ENCODE peak calls at places on chromosomes 7 and 10, in six cellular contexts. L is nephron progenitor cell, T is progenitor cell of endocrine pancreas, U is BE2C, W is PC-3, C is cardiac muscle cell. H is an unnamed sample.

GRCh38 chr10:99292159-99292558 is 37.0 kb upstream of the CNNM1 start:
- DNase-seq in L (no peak), T (no peak), U (no peak), W (peak; percentile 47), C (peak; percentile 6), H (no peak)

GRCh38 chr7:12814107-12814506 is 126.7 kb downstream of the ARL4A start:
- DNase-seq in L (no peak), T (no peak), U (no peak), W (peak; percentile 53), C (no peak), H (no peak)

GRCh38 chr7:69735582-69735981 is 137.3 kb downstream of the AUTS2 start:
- DNase-seq in L (no peak), T (no peak), U (peak; percentile 30), W (no peak), C (no peak), H (no peak)

GRCh38 chr10:130045091-130045652 is 65.5 kb downstream of the C10orf143 start:
- DNase-seq in L (peak; percentile 23), T (no peak), U (no peak), W (peak; percentile 19), C (peak; percentile 4), H (peak; percentile 55)

GRCh38 chr10:43078986-43079273 is 2.1 kb downstream of the RET start:
- DNase-seq in L (peak; percentile 74), T (peak; percentile 51), U (peak; percentile 87), W (no peak), C (no peak), H (peak; percentile 72)

GRCh38 chr7:7157887-7158271 is 24.5 kb upstream of the C1GALT1 start:
- DNase-seq in L (no peak), T (no peak), U (no peak), W (peak; percentile 22), C (peak; percentile 50), H (no peak)

GRCh38 chr7:90495241-90495640 is 25.8 kb downstream of the PTTG1IP2 start:
- DNase-seq in L (no peak), T (no peak), U (no peak), W (no peak), C (no peak), H (no peak)

GRCh38 chr7:68613405-68613804 is 984.9 kb upstream of the AUTS2 start:
- DNase-seq in L (no peak), T (no peak), U (peak; percentile 81), W (no peak), C (peak; percentile 49), H (no peak)

GRCh38 chr7:116113310-116113709 is 82.7 kb upstream of the TFEC start:
- DNase-seq in L (no peak), T (no peak), U (no peak), W (peak; percentile 37), C (no peak), H (no peak)

GRCh38 chr7:81333004-81333403 is 414.2 kb upstream of the SEMA3C start:
- DNase-seq in L (no peak), T (no peak), U (no peak), W (peak; percentile 46), C (peak; percentile 62), H (no peak)

DNA sequence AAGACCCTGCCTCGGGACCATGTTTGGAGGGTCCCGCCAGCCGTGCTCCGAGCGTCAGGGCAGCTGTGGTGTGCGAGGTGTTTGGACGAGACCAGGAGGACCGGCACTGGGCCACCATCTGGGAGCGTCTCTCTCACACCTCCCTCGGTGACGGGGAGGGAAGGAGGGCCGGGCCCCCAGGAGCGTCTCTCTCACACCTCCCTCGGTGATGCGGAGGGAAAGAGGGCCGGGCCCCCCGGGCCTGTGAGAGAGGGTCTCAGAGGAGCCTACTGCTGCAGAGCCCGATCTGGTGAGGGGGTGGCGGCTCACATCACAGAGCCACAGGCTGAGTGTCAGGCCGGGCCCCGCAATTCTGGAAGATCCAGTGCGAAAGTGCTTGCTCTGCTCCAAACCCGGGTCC is 65.8 kb upstream of the CFAP46 start:
- DNase-seq in L (no peak), T (no peak), U (no peak), W (no peak), C (no peak), H (no peak)
- TF ChIP-seq CTCF in L (no peak), T (no peak), U (no peak), W (no peak), C (no peak), H (no peak)

DNA sequence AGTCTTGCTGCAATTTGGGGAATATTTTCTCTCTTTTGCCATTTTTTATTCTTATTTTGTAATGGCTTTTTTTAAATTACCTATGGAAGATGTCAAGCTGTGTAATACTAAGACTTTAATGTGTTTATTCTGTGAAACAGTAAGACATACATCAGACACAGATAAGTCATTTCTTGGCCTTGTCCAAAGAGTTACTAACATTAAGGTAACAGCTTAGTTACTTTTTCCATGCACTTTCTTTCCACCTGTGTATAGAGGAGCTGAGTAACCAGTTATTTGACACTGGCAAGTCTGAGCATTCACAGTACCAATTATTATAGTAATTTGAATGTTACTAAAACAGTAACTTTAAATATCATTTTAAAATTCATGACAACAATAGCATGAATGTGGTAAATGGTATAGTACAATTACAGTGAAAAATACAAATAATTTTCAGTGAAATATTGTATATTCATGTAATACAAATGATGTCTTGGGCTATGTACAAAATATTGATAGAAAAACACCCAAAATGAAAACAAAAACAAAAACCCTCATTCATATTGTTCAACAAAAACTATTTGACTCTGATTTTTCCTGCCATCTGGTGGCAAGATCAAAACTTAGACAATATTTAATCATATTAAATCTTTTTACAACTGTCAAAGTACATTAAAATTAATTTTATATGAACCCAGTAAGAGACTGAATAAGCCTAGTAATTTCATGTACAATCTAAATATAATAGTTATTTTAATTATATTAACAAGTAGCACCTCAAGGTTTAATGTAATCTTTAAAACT is 259.8 kb upstream of the SEMA3A start:
- DNase-seq in L (no peak), T (no peak), U (no peak), W (peak; percentile 37), C (peak; percentile 15), H (no peak)
- TF ChIP-seq CTCF in L (no peak), T (no peak), U (no peak), W (peak; percentile 41), C (no peak), H (no peak)

GRCh38 chr10:96984512-96985225 is 152.6 kb downstream of the LCOR start:
- DNase-seq in L (no peak), T (no peak), U (no peak), W (no peak), C (no peak), H (no peak)

GRCh38 chr10:96978621-96979154 is 146.6 kb downstream of the LCOR start:
- DNase-seq in L (no peak), T (no peak), U (no peak), W (no peak), C (no peak), H (no peak)

GRCh38 chr10:96986200-96986856 is 154.2 kb downstream of the LCOR start:
- DNase-seq in L (no peak), T (no peak), U (no peak), W (no peak), C (no peak), H (no peak)

GRCh38 chr10:96987141-96987841 is 155.2 kb downstream of the LCOR start:
- DNase-seq in L (no peak), T (no peak), U (no peak), W (no peak), C (no peak), H (no peak)

GRCh38 chr10:96982149-96982930 is 150.2 kb downstream of the LCOR start:
- DNase-seq in L (no peak), T (no peak), U (no peak), W (no peak), C (no peak), H (no peak)
- TF ChIP-seq CTCF in L (no peak), T (no peak), U (no peak), W (no peak), C (no peak), H (no peak)

DNA sequence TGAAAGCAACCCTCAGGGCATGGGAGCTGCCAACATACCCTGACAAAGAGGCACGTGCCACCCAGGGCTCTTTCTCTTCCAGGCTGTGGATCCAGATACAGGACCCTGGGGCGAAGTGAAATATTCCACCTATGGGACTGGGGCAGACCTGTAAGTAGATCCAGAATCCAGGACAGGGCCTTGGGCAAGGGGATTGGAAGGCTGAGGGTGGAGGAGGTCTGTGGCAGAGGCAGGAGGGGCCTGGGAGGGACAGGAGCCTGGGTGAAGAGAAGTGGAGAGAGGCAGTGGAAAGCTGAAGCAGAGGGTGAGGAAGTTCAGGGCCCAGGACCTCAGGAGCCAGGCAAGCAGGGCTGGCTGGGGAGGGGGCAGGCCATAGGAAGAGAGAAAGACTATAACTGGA is 13.8 kb downstream of the LRIT2 start:
- DNase-seq in L (no peak), T (no peak), U (no peak), W (no peak), C (no peak), H (no peak)
- TF ChIP-seq CTCF in L (no peak), T (no peak), U (no peak), W (no peak), C (no peak), H (no peak)

DNA sequence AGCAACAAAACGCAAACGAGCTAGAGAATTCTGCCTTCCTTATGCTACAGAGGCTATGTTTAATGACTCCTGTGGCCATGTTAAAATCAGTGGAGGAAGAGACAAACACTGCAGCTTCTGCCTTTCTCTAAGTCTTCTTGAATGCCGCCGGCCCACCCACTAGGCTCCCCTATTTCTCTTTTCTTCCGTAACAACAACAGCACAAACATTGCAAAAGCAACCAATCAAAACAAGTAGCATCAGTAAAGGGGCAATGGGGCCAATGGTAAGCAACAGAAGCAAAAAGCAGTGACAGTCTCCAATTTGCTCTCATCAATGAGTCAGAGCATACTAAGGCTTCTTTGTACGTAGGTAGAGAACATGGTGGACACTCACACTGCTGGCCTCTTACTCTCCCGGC is 26.8 kb downstream of the DNAJC1 start:
- DNase-seq in L (no peak), T (no peak), U (no peak), W (no peak), C (no peak), H (no peak)
- TF ChIP-seq CTCF in L (no peak), T (no peak), U (no peak), W (no peak), C (no peak), H (no peak)

H was measured in endothelial cell.